ENCODE peak calls at places on chromosomes 3 and 15, in four cellular contexts. L is MM.1S, A is psoas muscle, F is cardiac muscle cell. R is an unnamed sample.

GRCh38 chr3:57917611-57918010 is 90.6 kb upstream of the FLNB start:
- DNase-seq in A (no peak), F (no peak), L (no peak), R (no peak)

GRCh38 chr3:183392166-183393034 is 36.0 kb downstream of the MCF2L2 start:
- DNase-seq in F (peak; percentile 17), L (no peak), A (no peak), R (no peak)

GRCh38 chr15:92460023-92460422 is 66.3 kb downstream of the ST8SIA2 start:
- DNase-seq in F (no peak), A (no peak), L (no peak), R (no peak)

GRCh38 chr3:155243512-155243921 is 50.0 kb downstream of the STRIT1 start:
- DNase-seq in A (no peak), L (peak; percentile 73), F (no peak), R (no peak)

GRCh38 chr3:183555541-183556081 is at the start of gene KLHL6:
- DNase-seq in F (no peak), A (peak; percentile 67), L (peak; percentile 90), R (peak; percentile 13)

GRCh38 chr3:134374791-134375541 is 719 bp upstream of the AMOTL2 start:
- DNase-seq in A (peak; percentile 79), L (no peak), F (no peak), R (no peak)

GRCh38 chr15:60536314-60536713 is 57.4 kb upstream of the ICE2 start:
- DNase-seq in A (no peak), L (no peak), F (no peak), R (no peak)

GRCh38 chr15:101810905-101811304 is 1.1 kb upstream of the OR4F15 start:
- DNase-seq in A (no peak), F (peak; percentile 38), L (no peak), R (no peak)

GRCh38 chr3:148718982-148719862 is 21.5 kb downstream of the AGTR1 start:
- DNase-seq in F (peak; percentile 11), A (no peak), L (no peak), R (no peak)

GRCh38 chr15:65772909-65773308 is 19.2 kb downstream of the DENND4A start:
- DNase-seq in A (no peak), F (no peak), L (no peak), R (no peak)

GRCh38 chr3:156059950-156060501 is 60.4 kb upstream of the KCNAB1 start:
- DNase-seq in A (no peak), F (peak; percentile 29), L (no peak), R (no peak)

GRCh38 chr3:40366203-40367162 is 20.5 kb upstream of the ENTPD3 start:
- DNase-seq in A (no peak), L (peak; percentile 70), F (no peak), R (no peak)

GRCh38 chr15:83928878-83929418 is 275.0 kb downstream of the ADAMTSL3 start:
- DNase-seq in A (no peak), F (no peak), L (peak; percentile 38), R (no peak)

GRCh38 chr15:83930392-83930791 is 276.5 kb downstream of the ADAMTSL3 start:
- DNase-seq in F (no peak), L (no peak), A (no peak), R (no peak)

GRCh38 chr15:83928392-83928734 is 274.4 kb downstream of the ADAMTSL3 start:
- DNase-seq in F (no peak), A (no peak), L (peak; percentile 86), R (no peak)

GRCh38 chr15:83930813-83931212 is 276.9 kb downstream of the ADAMTSL3 start:
- DNase-seq in L (no peak), A (no peak), F (no peak), R (no peak)

DNA sequence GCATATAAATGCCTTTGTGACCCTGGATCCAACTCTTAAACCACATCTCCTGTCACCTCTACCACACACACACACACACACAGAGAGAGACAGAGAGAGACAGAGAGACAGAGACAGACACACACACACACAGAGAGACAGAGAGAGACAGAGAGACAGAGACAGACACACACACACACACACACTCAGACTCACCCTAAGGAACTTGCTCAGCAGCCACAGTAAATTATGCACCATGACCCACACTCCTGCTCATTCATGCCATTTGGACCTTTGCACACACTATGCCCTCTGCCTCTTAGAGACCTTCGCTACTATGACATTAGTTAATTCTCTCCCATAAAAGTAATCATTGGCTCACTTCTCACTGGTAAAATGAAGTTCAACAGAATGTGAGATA is 275.7 kb downstream of the ADAMTSL3 start:
- DNase-seq in L (no peak), F (no peak), A (no peak), R (no peak)
- H3K27ac ChIP-seq in L (no peak overlapping the region), F (no peak overlapping the region), A (no peak overlapping the region), R (no peak overlapping the region)

DNA sequence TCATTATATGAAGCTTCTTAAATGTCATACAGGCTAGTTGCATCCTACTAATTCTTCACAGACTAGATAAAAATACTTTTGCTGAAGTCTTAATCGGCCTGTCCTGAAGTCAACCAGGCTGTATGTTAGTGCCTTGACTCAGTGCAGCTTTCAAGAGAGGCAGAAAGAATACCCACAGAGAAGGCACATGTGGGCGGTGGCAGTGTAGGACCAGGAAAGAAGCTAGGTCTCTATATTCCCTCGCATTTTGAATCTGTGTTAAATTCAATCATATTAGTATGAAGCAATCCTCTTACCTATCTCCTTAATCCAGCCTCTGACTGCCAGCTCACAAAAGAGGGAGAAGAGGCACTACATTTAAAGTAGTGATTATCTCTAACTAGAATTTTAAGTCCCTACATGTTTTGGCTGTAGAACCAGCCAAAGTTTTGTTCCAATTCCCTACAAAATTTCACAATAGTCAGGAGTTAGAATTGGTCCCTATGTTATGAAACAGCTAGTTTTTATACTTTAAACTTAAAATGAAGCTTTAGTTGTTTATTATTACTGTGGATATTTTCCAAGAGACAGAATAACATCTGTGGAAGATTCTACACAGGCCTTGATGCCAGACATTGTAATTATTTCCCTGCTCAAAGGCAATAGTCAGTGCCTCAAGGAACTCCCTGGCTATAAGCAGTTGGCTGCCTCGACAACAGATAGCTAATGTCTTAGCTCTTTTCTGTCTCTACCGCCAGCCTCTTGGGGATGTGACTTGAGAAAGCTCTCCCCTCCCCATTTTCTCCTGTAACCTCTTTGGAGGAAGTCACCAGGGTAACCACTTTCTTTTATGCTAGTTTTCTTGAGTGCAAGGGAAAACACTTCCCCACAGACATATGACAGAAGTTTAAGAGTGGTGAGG is 31.9 kb downstream of the CRTC3 start:
- DNase-seq in F (no peak), L (no peak), A (no peak), R (no peak)
- H3K27ac ChIP-seq in F (no peak overlapping the region), L (no peak overlapping the region), A (peak overlapping the region; percentile 72), R (peak overlapping the region; percentile 53)

DNA sequence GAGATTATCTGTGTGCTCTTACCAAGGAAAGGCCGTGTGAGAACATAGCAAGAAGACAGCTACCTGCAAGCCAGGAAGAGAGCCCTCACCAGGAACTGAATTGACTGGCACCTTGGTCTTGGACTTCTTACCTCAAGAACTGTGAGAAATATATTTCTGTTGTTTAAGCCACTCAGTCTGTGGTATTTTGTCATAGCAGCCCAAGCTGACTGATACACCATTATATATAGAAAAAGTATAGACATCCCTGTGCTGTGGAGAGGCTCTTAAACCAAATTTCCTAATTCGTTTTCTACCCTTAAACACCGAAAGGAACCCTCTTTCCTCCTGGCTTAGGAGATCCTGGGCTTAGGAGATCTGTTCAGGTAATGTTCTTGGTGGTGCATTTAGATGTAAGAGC is 44.8 kb downstream of the CGNL1 start:
- DNase-seq in F (no peak), A (no peak), L (no peak), R (no peak)
- H3K27ac ChIP-seq in F (peak overlapping the region; percentile 80), A (no peak overlapping the region), L (no peak overlapping the region), R (no peak overlapping the region)

GRCh38 chr15:28019594-28020320 is 79.4 kb downstream of the OCA2 start:
- DNase-seq in A (no peak), L (no peak), F (no peak), R (no peak)

GRCh38 chr15:28021281-28022039 is 77.7 kb downstream of the OCA2 start:
- DNase-seq in A (no peak), L (peak; percentile 25), F (peak; percentile 88), R (peak; percentile 47)

GRCh38 chr15:28022181-28022580 is 76.9 kb downstream of the OCA2 start:
- DNase-seq in L (no peak), A (no peak), F (no peak), R (no peak)

GRCh38 chr15:28018291-28019044 is 80.6 kb downstream of the OCA2 start:
- DNase-seq in L (no peak), A (no peak), F (no peak), R (no peak)

DNA sequence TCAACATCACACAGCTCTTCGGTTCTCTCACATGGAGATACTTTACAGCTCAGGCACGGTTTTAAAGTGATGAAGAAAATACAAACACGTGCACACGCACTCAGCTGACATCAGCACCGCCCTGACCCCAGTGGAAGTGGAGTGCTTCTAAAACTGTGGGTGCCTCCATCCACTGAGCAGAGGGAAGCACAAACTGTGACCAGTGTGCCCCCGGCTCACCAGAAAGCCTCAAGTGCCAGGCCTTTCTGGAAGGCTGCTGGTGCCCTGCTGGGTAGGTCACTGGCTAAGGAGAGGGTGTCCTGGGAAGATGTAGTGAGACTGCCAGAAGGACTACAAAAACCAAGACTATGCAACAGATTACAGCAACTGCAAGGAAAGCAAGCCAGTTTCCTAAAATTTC is 78.5 kb downstream of the OCA2 start:
- DNase-seq in F (no peak), L (no peak), A (no peak), R (no peak)
- H3K27ac ChIP-seq in F (no peak overlapping the region), L (no peak overlapping the region), A (no peak overlapping the region), R (no peak overlapping the region)

DNA sequence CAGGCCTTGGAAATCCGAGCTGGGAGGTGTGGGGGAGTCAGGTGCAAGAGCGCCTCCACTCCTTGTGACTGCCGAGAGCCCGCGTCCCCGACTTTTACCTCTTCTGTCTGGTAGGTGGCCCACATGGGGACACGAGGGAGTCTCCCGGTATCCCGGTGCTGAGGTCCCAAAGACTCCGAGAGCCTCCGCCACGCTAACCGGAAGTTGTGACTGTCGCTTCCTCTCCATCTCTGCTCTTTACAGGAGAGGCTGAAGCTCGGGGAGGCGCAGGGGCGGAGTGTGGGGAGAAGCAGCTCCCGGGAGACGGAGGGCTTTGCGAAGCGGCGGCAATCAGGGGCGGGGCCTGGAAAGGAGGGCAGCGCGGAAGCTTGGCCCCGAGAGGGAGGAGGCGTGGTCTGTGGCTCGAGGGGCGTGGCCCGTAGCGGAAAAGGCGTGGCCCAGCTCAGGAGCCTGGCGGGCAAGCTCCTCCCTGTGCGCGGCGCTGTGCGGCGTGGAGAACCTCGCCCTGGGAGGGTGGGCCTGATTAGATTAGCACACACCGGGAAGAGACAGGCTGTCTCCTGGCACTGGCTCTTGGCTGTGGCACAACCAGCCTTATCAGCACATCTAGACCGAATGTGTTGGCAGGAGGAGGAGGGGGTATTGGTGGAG is 143.9 kb downstream of the GABRB3 start:
- DNase-seq in F (peak; percentile 67), L (no peak), A (peak; percentile 87), R (no peak)
- H3K27ac ChIP-seq in F (no peak overlapping the region), L (no peak overlapping the region), A (no peak overlapping the region), R (no peak overlapping the region)